ENCODE peak calls at places on chromosomes 13 and 19, in four cellular contexts. L is CD8-positive, alpha-beta T cell; D is CD4-positive, alpha-beta T cell; C is AG10803. Q is an unnamed sample.

GRCh38 chr19:53131732-53132131 is 978 bp downstream of the ZNF415 start:
- DNase-seq in D (no peak), L (no peak), C (no peak), Q (no peak)

GRCh38 chr19:30356951-30357579 is 15.1 kb upstream of the ZNF536 start:
- DNase-seq in C (no peak), L (no peak), D (no peak), Q (no peak)

GRCh38 chr19:5803752-5804515 is 933 bp upstream of the NRTN start:
- DNase-seq in L (peak; percentile 86), C (peak; percentile 70), D (peak; percentile 89), Q (peak; percentile 96)

GRCh38 chr13:78497702-78498319 is 105.5 kb downstream of the POU4F1 start:
- DNase-seq in C (no peak), D (no peak), L (no peak), Q (no peak)

GRCh38 chr19:35206379-35206778 is 22.2 kb downstream of the FAM187B start:
- DNase-seq in C (no peak), D (peak; percentile 52), L (peak; percentile 56), Q (peak; percentile 8)

GRCh38 chr13:91409661-91410060 is 11.2 kb downstream of the GPC5 start:
- DNase-seq in D (no peak), C (no peak), L (no peak), Q (no peak)

GRCh38 chr19:40231544-40232424 is 5.3 kb upstream of the CCNP start:
- DNase-seq in L (no peak), D (no peak), C (no peak), Q (no peak)

GRCh38 chr13:102651892-102652291 is 43.0 kb downstream of the METTL21C start:
- DNase-seq in D (no peak), L (no peak), C (peak; percentile 75), Q (no peak)

GRCh38 chr19:36120092-36120983 is 5.1 kb downstream of the TBCB start:
- DNase-seq in C (no peak), D (no peak), L (no peak), Q (no peak)

GRCh38 chr19:58468216-58468839 is 1.4 kb downstream of the ZNF324 start:
- DNase-seq in D (no peak), L (no peak), C (no peak), Q (no peak)

GRCh38 chr19:29121684-29122083 is 91.3 kb downstream of the UQCRFS1 start:
- DNase-seq in C (peak; percentile 27), L (no peak), D (no peak), Q (no peak)
- TF ChIP-seq CTCF in C (peak; percentile 63), L (no peak), D (no peak), Q (peak; percentile 25)

DNA sequence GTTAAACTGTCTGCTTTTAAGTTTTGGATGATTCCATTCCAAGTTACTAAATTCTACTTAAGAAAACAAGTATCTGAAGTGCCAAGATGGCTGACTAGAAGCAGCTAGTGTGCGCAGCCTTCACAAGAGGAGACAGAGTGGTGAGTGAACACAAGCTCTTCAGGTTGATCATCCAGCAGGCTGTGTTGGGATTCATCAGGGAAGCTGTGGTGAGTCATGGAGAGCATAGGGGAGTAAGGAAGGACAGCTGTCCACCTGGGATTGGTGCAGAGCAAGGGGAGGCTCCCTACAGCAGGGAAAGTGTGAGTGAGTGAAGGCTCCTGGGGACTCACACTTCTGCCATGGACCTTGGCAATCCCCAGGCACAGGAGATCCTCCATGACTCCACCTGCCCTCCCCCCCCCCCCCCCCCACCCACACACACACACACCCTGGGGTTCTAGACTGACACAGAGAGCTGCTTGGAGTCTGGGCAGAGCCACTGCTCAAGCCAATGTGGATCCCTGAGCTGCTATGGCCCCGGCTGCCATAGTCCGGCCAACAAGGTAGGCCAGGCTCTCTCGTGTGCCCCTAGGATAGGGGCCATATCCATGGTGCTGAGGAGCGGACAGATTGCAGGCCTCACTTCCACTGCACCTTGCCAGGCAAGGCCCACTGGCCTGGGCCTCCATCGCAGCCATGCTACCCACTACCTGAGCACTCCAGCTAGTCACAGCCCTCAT is 23.5 kb downstream of the SLC25A15 start:
- DNase-seq in L (no peak), C (no peak), D (no peak), Q (no peak)
- TF ChIP-seq CTCF in L (no peak), C (no peak), D (no peak), Q (no peak)

GRCh38 chr19:1279261-1279660 is 3.9 kb downstream of the FAM174C start:
- DNase-seq in L (no peak), D (no peak), C (no peak), Q (no peak)

GRCh38 chr19:1277061-1277460 is 1.7 kb downstream of the FAM174C start:
- DNase-seq in D (no peak), L (no peak), C (no peak), Q (no peak)

GRCh38 chr19:1276620-1277007 is 1.3 kb downstream of the FAM174C start:
- DNase-seq in L (no peak), D (no peak), C (no peak), Q (no peak)

GRCh38 chr19:1278713-1279112 is 3.4 kb downstream of the FAM174C start:
- DNase-seq in D (no peak), L (no peak), C (no peak), Q (no peak)

DNA sequence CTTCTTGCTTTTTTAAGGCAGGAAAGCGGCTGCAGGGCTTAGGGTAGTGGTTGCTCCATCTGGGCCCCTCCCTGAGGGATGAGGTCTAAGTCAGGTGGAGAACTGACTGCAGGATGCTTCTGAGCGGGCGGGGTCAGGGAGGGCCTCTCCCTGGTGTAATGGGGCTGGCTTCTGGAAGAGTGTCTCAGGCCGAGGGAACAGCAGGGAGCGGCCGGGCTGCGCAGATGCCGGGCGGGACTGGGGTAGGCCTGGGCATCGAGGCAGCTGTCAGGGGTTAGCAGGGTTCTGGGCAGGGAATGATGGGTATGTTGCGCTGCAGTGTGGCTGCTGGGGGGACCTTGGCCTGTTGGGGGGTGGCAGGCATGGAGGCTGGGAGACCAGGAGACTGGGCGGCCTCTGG is 2.7 kb downstream of the FAM174C start:
- DNase-seq in L (no peak), C (no peak), D (no peak), Q (no peak)
- TF ChIP-seq CTCF in L (no peak), C (no peak), D (no peak), Q (no peak)

DNA sequence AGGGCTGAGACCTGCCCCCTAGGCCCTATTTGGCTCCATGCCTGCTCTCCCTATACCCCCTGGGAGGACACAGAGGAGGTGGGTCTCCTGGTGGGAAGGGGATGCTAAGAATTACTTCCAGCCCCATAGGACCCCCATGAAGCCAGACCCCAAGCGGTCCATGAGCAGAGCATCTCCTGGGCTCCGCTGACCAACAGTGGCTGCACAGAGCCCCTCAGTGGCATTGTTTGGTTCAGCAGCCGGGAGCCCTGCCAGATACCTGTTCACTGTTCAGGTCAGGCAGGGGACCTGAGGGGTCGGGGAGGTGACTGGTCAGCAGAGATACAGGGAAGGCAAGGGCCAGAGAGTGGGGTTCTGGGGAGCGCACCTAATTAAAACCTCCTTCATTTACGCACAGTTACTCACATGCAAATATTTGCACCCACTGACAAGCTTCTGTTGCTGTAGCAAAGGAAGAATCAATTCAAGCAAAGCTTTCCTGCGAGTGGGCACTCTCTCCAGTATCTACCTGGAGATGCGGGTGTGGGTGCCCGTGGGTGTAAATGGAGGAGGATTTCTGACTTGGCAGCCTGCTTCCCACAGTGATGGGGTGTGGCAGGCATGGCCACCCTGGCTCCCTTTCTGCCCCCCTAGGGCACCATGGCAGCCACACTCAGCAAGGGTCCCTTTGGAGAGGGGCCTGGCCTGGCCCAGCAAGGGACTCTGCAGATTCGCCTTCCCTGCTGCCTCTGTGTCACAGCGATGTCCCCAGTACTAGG is 83.5 kb downstream of the CHST8 start:
- DNase-seq in D (no peak), C (no peak), L (no peak), Q (no peak)
- TF ChIP-seq CTCF in D (no peak), C (no peak), L (no peak), Q (no peak)

DNA sequence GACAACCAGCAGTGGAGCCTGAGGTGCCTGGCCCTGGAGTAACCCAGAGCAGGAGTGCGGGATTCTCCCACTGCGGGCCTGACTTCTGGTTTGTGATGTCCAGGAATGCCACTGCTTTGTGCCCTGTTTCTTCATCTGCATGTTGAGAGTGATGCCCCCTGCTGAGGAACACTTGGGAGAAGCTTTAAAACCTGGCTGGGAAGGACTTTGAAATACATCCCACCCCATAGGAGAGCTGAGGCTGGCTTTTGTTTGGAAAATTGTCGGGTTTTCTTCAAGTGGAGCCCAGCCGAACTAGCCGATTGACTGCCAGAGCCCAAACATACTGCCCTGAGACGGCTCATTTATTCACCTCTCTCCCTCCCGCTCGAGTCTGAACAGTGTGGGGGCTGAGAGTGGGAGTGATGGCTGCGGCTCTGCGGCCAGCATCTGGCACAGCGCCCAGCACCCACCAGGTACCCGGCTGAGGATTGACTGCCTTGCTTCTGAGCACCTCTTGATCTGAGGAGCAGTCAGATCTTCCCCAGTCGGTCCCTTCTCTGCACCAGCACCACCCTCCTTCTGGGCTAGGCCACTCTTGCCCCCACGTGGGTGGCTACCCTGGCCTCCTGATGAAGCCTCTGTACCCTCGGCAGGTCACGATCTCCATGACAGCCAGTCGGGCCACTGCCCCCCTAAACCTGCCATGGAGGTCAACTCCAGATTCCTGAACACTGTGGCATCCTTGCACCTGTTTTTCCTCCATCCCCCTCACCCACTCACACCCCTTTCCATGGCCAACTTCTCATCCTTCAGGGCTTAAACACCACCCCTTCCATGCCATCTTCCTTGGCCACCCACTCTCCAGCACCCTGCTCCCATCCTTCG is 148.9 kb downstream of the SIPA1L3 start:
- DNase-seq in D (no peak), L (no peak), C (no peak), Q (no peak)
- TF ChIP-seq CTCF in D (no peak), L (no peak), C (no peak), Q (no peak)

GRCh38 chr19:17441241-17442135 is 7.0 kb downstream of the TMEM221 start:
- DNase-seq in L (peak; percentile 21), D (no peak), C (peak; percentile 52), Q (no peak)
- TF ChIP-seq CTCF in L (peak; percentile 33), D (peak; percentile 22), C (peak; percentile 39), Q (peak; percentile 54)

Q was measured in osteocyte.